ENCODE peak calls at places on chromosome 6, in seven cellular contexts. W is iris pigment epithelial cell, M is B cell, J is progenitor cell of endocrine pancreas, Q is germinal center, U is hypothalamus, Y is cardiac fibroblast. N is an unnamed sample.

GRCh38 chr6:145006914-145007313 is 721.8 kb downstream of the UTRN start:
- DNase-seq in W (no peak), M (no peak), J (no peak), Q (no peak), U (no peak), Y (no peak), N (no peak)

GRCh38 chr6:110513001-110513400 is 36.6 kb upstream of the SLC22A16 start:
- DNase-seq in W (peak), M (no peak), J (no peak), Q (no peak), U (no peak), Y (peak), N (no peak)

GRCh38 chr6:98581725-98582124 is 252.6 kb upstream of the POU3F2 start:
- DNase-seq in W (no peak), M (no peak), J (no peak), Q (no peak), U (no peak), Y (no peak), N (no peak)

GRCh38 chr6:1641391-1641790 is 31.7 kb downstream of the FOXC1 start:
- DNase-seq in W (no peak), M (no peak), J (no peak), Q (no peak), U (no peak), Y (no peak), N (no peak)

GRCh38 chr6:144417686-144418085 is 132.6 kb downstream of the UTRN start:
- DNase-seq in W (peak), M (no peak), J (no peak), Q (no peak), U (no peak), Y (peak), N (no peak)

GRCh38 chr6:102813489-102814275 is 1420.2 kb downstream of the GRIK2 start:
- DNase-seq in W (no peak), M (no peak), J (no peak), Q (no peak), U (no peak), Y (no peak), N (no peak)

GRCh38 chr6:133306876-133307275 is 65.7 kb downstream of the EYA4 start:
- DNase-seq in W (no peak), M (no peak), J (no peak), Q (no peak), U (no peak), Y (no peak), N (no peak)

GRCh38 chr6:132937466-132937906 is 123.1 kb downstream of the RPS12 start:
- DNase-seq in W (peak), M (no peak), J (peak), Q (peak), U (no peak), Y (peak), N (no peak)

GRCh38 chr6:6320901-6321300 is 439 bp upstream of the F13A1 start:
- DNase-seq in W (peak), M (no peak), J (no peak), Q (no peak), U (no peak), Y (no peak), N (no peak)

GRCh38 chr6:149107973-149108372 is 209.5 kb upstream of the TAB2 start:
- DNase-seq in W (no peak), M (no peak), J (no peak), Q (no peak), U (no peak), Y (no peak), N (no peak)

GRCh38 chr6:165881812-165882211 is 218.8 kb upstream of the PDE10A start:
- DNase-seq in W (no peak), M (no peak), J (no peak), Q (no peak), U (no peak), Y (no peak), N (no peak)

GRCh38 chr6:69867075-69867911 is 937 bp downstream of the COL19A1 start:
- DNase-seq in W (no peak), M (peak), J (peak), Q (peak), U (peak), Y (peak), N (peak)

N was measured in activated effector memory CD4-positive, alpha-beta T cell treated with anti-CD3 and anti-CD28 coated beads, Interleukin-2, amount 50 U/mL, for 16 hours.